ENCODE peak calls at places on chromosomes 7 and 10, in nine cellular contexts. One of them, this sample, is unnamed.

GRCh38 chr7:99012722-99013121 is 131.2 kb downstream of the SMURF1 start:
- DNase-seq in naive thymus-derived CD4-positive, alpha-beta T cell: no peak
- DNase-seq in LoVo: no peak
- DNase-seq in GM19239: no peak
- DNase-seq in effector CD4-positive, alpha-beta T cell: no peak
- DNase-seq in hypothalamus: no peak
- DNase-seq in substantia nigra: no peak
- DNase-seq in HCT116: no peak
- DNase-seq in HFFc6: no peak
- DNase-seq in this sample: no peak

GRCh38 chr10:133161486-133162051 is 1.6 kb downstream of the KNDC1 start:
- DNase-seq in GM19239: no peak
- DNase-seq in effector CD4-positive, alpha-beta T cell: no peak
- DNase-seq in hypothalamus: no peak
- DNase-seq in naive thymus-derived CD4-positive, alpha-beta T cell: no peak
- DNase-seq in substantia nigra: no peak
- DNase-seq in HFFc6: no peak
- DNase-seq in LoVo: no peak
- DNase-seq in HCT116: no peak
- DNase-seq in this sample: no peak

GRCh38 chr7:157625973-157626790 is 289.4 kb downstream of the DNAJB6 start:
- DNase-seq in HFFc6: no peak
- DNase-seq in LoVo: no peak
- DNase-seq in naive thymus-derived CD4-positive, alpha-beta T cell: peak
- DNase-seq in effector CD4-positive, alpha-beta T cell: no peak
- DNase-seq in hypothalamus: no peak
- DNase-seq in substantia nigra: no peak
- DNase-seq in HCT116: no peak
- DNase-seq in GM19239: no peak
- DNase-seq in this sample: no peak

GRCh38 chr10:7525314-7526016 is 114.6 kb upstream of the SFMBT2 start:
- DNase-seq in HCT116: peak
- DNase-seq in HFFc6: peak
- DNase-seq in naive thymus-derived CD4-positive, alpha-beta T cell: peak
- DNase-seq in GM19239: peak
- DNase-seq in hypothalamus: no peak
- DNase-seq in LoVo: peak
- DNase-seq in substantia nigra: peak
- DNase-seq in effector CD4-positive, alpha-beta T cell: peak
- DNase-seq in this sample: peak

GRCh38 chr10:24962998-24963397 is 10.6 kb upstream of the PRTFDC1 start:
- DNase-seq in GM19239: no peak
- DNase-seq in substantia nigra: no peak
- DNase-seq in naive thymus-derived CD4-positive, alpha-beta T cell: no peak
- DNase-seq in LoVo: peak
- DNase-seq in effector CD4-positive, alpha-beta T cell: no peak
- DNase-seq in HFFc6: peak
- DNase-seq in HCT116: peak
- DNase-seq in hypothalamus: no peak
- DNase-seq in this sample: no peak

GRCh38 chr10:3047622-3047995 is 19.7 kb upstream of the PFKP start:
- DNase-seq in hypothalamus: no peak
- DNase-seq in HCT116: no peak
- DNase-seq in substantia nigra: no peak
- DNase-seq in HFFc6: no peak
- DNase-seq in LoVo: no peak
- DNase-seq in GM19239: no peak
- DNase-seq in naive thymus-derived CD4-positive, alpha-beta T cell: no peak
- DNase-seq in effector CD4-positive, alpha-beta T cell: no peak
- DNase-seq in this sample: no peak

GRCh38 chr10:5297466-5297865 is 67.3 kb upstream of the UCN3 start:
- DNase-seq in naive thymus-derived CD4-positive, alpha-beta T cell: no peak
- DNase-seq in effector CD4-positive, alpha-beta T cell: no peak
- DNase-seq in LoVo: no peak
- DNase-seq in hypothalamus: no peak
- DNase-seq in GM19239: no peak
- DNase-seq in HCT116: no peak
- DNase-seq in HFFc6: no peak
- DNase-seq in substantia nigra: no peak
- DNase-seq in this sample: no peak

GRCh38 chr7:140013676-140014075 is 49.1 kb downstream of the PARP12 start:
- DNase-seq in effector CD4-positive, alpha-beta T cell: no peak
- DNase-seq in LoVo: no peak
- DNase-seq in HCT116: no peak
- DNase-seq in HFFc6: no peak
- DNase-seq in substantia nigra: no peak
- DNase-seq in naive thymus-derived CD4-positive, alpha-beta T cell: no peak
- DNase-seq in GM19239: no peak
- DNase-seq in hypothalamus: no peak
- DNase-seq in this sample: no peak

GRCh38 chr7:28203498-28204240 is 23.1 kb upstream of the JAZF1 start:
- DNase-seq in hypothalamus: no peak
- DNase-seq in HFFc6: no peak
- DNase-seq in HCT116: no peak
- DNase-seq in GM19239: no peak
- DNase-seq in substantia nigra: no peak
- DNase-seq in effector CD4-positive, alpha-beta T cell: no peak
- DNase-seq in LoVo: no peak
- DNase-seq in naive thymus-derived CD4-positive, alpha-beta T cell: no peak
- DNase-seq in this sample: no peak

GRCh38 chr10:78543749-78544446 is 510.2 kb downstream of the RPS24 start:
- DNase-seq in naive thymus-derived CD4-positive, alpha-beta T cell: no peak
- DNase-seq in HFFc6: peak
- DNase-seq in hypothalamus: no peak
- DNase-seq in LoVo: no peak
- DNase-seq in effector CD4-positive, alpha-beta T cell: no peak
- DNase-seq in HCT116: no peak
- DNase-seq in substantia nigra: peak
- DNase-seq in GM19239: no peak
- DNase-seq in this sample: no peak

GRCh38 chr10:117411440-117412428 is 36.5 kb upstream of the PDZD8 start:
- DNase-seq in substantia nigra: no peak
- DNase-seq in LoVo: no peak
- DNase-seq in HCT116: no peak
- DNase-seq in effector CD4-positive, alpha-beta T cell: no peak
- DNase-seq in naive thymus-derived CD4-positive, alpha-beta T cell: no peak
- DNase-seq in GM19239: no peak
- DNase-seq in HFFc6: no peak
- DNase-seq in hypothalamus: no peak
- DNase-seq in this sample: no peak

GRCh38 chr10:97640868-97641811 is 669 bp downstream of the PI4K2A start:
- DNase-seq in LoVo: no peak
- DNase-seq in hypothalamus: no peak
- DNase-seq in HFFc6: peak
- DNase-seq in HCT116: no peak
- DNase-seq in effector CD4-positive, alpha-beta T cell: no peak
- DNase-seq in GM19239: no peak
- DNase-seq in naive thymus-derived CD4-positive, alpha-beta T cell: no peak
- DNase-seq in substantia nigra: no peak
- DNase-seq in this sample: no peak

GRCh38 chr10:89201345-89202032 is 5.6 kb downstream of the CH25H start:
- DNase-seq in GM19239: no peak
- DNase-seq in HFFc6: no peak
- DNase-seq in effector CD4-positive, alpha-beta T cell: no peak
- DNase-seq in naive thymus-derived CD4-positive, alpha-beta T cell: no peak
- DNase-seq in hypothalamus: no peak
- DNase-seq in substantia nigra: no peak
- DNase-seq in HCT116: no peak
- DNase-seq in LoVo: no peak
- DNase-seq in this sample: no peak

GRCh38 chr7:6340241-6340640 is 67.8 kb upstream of the CYTH3 start:
- DNase-seq in substantia nigra: no peak
- DNase-seq in HFFc6: no peak
- DNase-seq in effector CD4-positive, alpha-beta T cell: no peak
- DNase-seq in GM19239: no peak
- DNase-seq in naive thymus-derived CD4-positive, alpha-beta T cell: no peak
- DNase-seq in HCT116: no peak
- DNase-seq in LoVo: no peak
- DNase-seq in hypothalamus: no peak
- DNase-seq in this sample: no peak

GRCh38 chr10:48493083-48493871 is 111.6 kb downstream of the ARHGAP22 start:
- DNase-seq in HCT116: no peak
- DNase-seq in naive thymus-derived CD4-positive, alpha-beta T cell: no peak
- DNase-seq in GM19239: no peak
- DNase-seq in effector CD4-positive, alpha-beta T cell: no peak
- DNase-seq in HFFc6: no peak
- DNase-seq in substantia nigra: no peak
- DNase-seq in LoVo: no peak
- DNase-seq in hypothalamus: no peak
- DNase-seq in this sample: no peak

GRCh38 chr7:27110163-27110976 is 7.9 kb upstream of the HOXA2 start:
- DNase-seq in GM19239: no peak
- DNase-seq in effector CD4-positive, alpha-beta T cell: no peak
- DNase-seq in hypothalamus: no peak
- DNase-seq in naive thymus-derived CD4-positive, alpha-beta T cell: no peak
- DNase-seq in HCT116: no peak
- DNase-seq in LoVo: peak
- DNase-seq in substantia nigra: no peak
- DNase-seq in HFFc6: peak
- DNase-seq in this sample: no peak

GRCh38 chr10:80433134-80433533 is 21.0 kb upstream of the TSPAN14 start:
- DNase-seq in LoVo: no peak
- DNase-seq in naive thymus-derived CD4-positive, alpha-beta T cell: no peak
- DNase-seq in substantia nigra: no peak
- DNase-seq in HFFc6: no peak
- DNase-seq in HCT116: no peak
- DNase-seq in hypothalamus: no peak
- DNase-seq in GM19239: no peak
- DNase-seq in effector CD4-positive, alpha-beta T cell: no peak
- DNase-seq in this sample: no peak

GRCh38 chr10:44370731-44371248 is 14.1 kb downstream of the CXCL12 start:
- DNase-seq in HFFc6: no peak
- DNase-seq in LoVo: no peak
- DNase-seq in substantia nigra: no peak
- DNase-seq in effector CD4-positive, alpha-beta T cell: no peak
- DNase-seq in HCT116: no peak
- DNase-seq in naive thymus-derived CD4-positive, alpha-beta T cell: no peak
- DNase-seq in hypothalamus: no peak
- DNase-seq in GM19239: no peak
- DNase-seq in this sample: no peak

GRCh38 chr10:29791773-29792172 is 157.0 kb upstream of the SVIL start:
- DNase-seq in GM19239: no peak
- DNase-seq in HCT116: no peak
- DNase-seq in hypothalamus: no peak
- DNase-seq in effector CD4-positive, alpha-beta T cell: no peak
- DNase-seq in HFFc6: no peak
- DNase-seq in substantia nigra: no peak
- DNase-seq in naive thymus-derived CD4-positive, alpha-beta T cell: no peak
- DNase-seq in LoVo: no peak
- DNase-seq in this sample: no peak

GRCh38 chr10:74419491-74420466 is 268.8 kb downstream of the ADK start:
- DNase-seq in effector CD4-positive, alpha-beta T cell: peak
- DNase-seq in substantia nigra: no peak
- DNase-seq in naive thymus-derived CD4-positive, alpha-beta T cell: peak
- DNase-seq in GM19239: no peak
- DNase-seq in hypothalamus: no peak
- DNase-seq in HCT116: peak
- DNase-seq in LoVo: no peak
- DNase-seq in HFFc6: peak
- DNase-seq in this sample: no peak

GRCh38 chr7:108455833-108456677 is at the start of gene NRCAM:
- DNase-seq in effector CD4-positive, alpha-beta T cell: no peak
- DNase-seq in substantia nigra: peak
- DNase-seq in hypothalamus: peak
- DNase-seq in GM19239: peak
- DNase-seq in LoVo: no peak
- DNase-seq in HFFc6: no peak
- DNase-seq in HCT116: no peak
- DNase-seq in naive thymus-derived CD4-positive, alpha-beta T cell: peak
- DNase-seq in this sample: no peak

GRCh38 chr10:107043461-107043860 is 121.0 kb downstream of the SORCS1 start:
- DNase-seq in substantia nigra: no peak
- DNase-seq in hypothalamus: no peak
- DNase-seq in LoVo: no peak
- DNase-seq in HCT116: no peak
- DNase-seq in HFFc6: no peak
- DNase-seq in effector CD4-positive, alpha-beta T cell: no peak
- DNase-seq in GM19239: no peak
- DNase-seq in naive thymus-derived CD4-positive, alpha-beta T cell: no peak
- DNase-seq in this sample: no peak

GRCh38 chr7:148747274-148747673 is 48.6 kb downstream of the CUL1 start:
- DNase-seq in HFFc6: no peak
- DNase-seq in GM19239: no peak
- DNase-seq in HCT116: no peak
- DNase-seq in hypothalamus: no peak
- DNase-seq in substantia nigra: no peak
- DNase-seq in LoVo: no peak
- DNase-seq in naive thymus-derived CD4-positive, alpha-beta T cell: no peak
- DNase-seq in effector CD4-positive, alpha-beta T cell: no peak
- DNase-seq in this sample: no peak

GRCh38 chr7:149823631-149824199 is 14.5 kb upstream of the ZNF862 start:
- DNase-seq in hypothalamus: no peak
- DNase-seq in HCT116: no peak
- DNase-seq in LoVo: no peak
- DNase-seq in substantia nigra: no peak
- DNase-seq in effector CD4-positive, alpha-beta T cell: no peak
- DNase-seq in naive thymus-derived CD4-positive, alpha-beta T cell: no peak
- DNase-seq in HFFc6: no peak
- DNase-seq in GM19239: no peak
- DNase-seq in this sample: no peak

GRCh38 chr10:116723428-116724281 is 18.7 kb downstream of the HSPA12A start:
- DNase-seq in GM19239: no peak
- DNase-seq in LoVo: no peak
- DNase-seq in hypothalamus: no peak
- DNase-seq in naive thymus-derived CD4-positive, alpha-beta T cell: peak
- DNase-seq in HFFc6: no peak
- DNase-seq in HCT116: no peak
- DNase-seq in effector CD4-positive, alpha-beta T cell: peak
- DNase-seq in substantia nigra: no peak
- DNase-seq in this sample: no peak

GRCh38 chr10:15180736-15181135 is 12.2 kb upstream of the NMT2 start:
- DNase-seq in naive thymus-derived CD4-positive, alpha-beta T cell: no peak
- DNase-seq in substantia nigra: no peak
- DNase-seq in effector CD4-positive, alpha-beta T cell: no peak
- DNase-seq in HFFc6: no peak
- DNase-seq in hypothalamus: no peak
- DNase-seq in LoVo: no peak
- DNase-seq in GM19239: no peak
- DNase-seq in HCT116: no peak
- DNase-seq in this sample: no peak

GRCh38 chr10:86440874-86441838 is 74.6 kb upstream of the GRID1 start:
- DNase-seq in hypothalamus: no peak
- DNase-seq in HFFc6: peak
- DNase-seq in naive thymus-derived CD4-positive, alpha-beta T cell: no peak
- DNase-seq in substantia nigra: no peak
- DNase-seq in LoVo: no peak
- DNase-seq in GM19239: no peak
- DNase-seq in HCT116: no peak
- DNase-seq in effector CD4-positive, alpha-beta T cell: no peak
- DNase-seq in this sample: no peak